ENCODE peak calls at places on chromosome 17, in seven cellular contexts. N is SK-N-SH, Y is GM12878, K is K562, P is H1, Z is A549, T is HepG2. B is an unnamed sample.

GRCh38 chr17:57803026-57803425 is 46.8 kb downstream of the MRPS23 start:
- DNase-seq in Y (no peak), N (no peak), T (no peak), K (no peak), Z (no peak), P (no peak), B (no peak)

GRCh38 chr17:81967533-81968395 is 6.8 kb upstream of the NOTUM start:
- DNase-seq in K (peak; percentile 92), P (peak; percentile 43), Z (peak; percentile 67), Y (peak; percentile 40), N (peak; percentile 97), T (peak; percentile 98), B (peak; percentile 32)

GRCh38 chr17:12979255-12979654 is 38.6 kb downstream of the ELAC2 start:
- DNase-seq in P (no peak), K (no peak), T (no peak), Z (no peak), Y (no peak), N (no peak), B (no peak)

GRCh38 chr17:1485311-1485747 is 7.2 kb downstream of the MYO1C start:
- DNase-seq in N (peak; percentile 80), Y (no peak), Z (peak; percentile 65), P (no peak), T (peak; percentile 12), K (peak; percentile 34), B (no peak)

GRCh38 chr17:32142857-32143524 is 689 bp downstream of the RHOT1 start:
- DNase-seq in P (no peak), N (peak; percentile 63), Y (no peak), Z (peak; percentile 46), T (peak; percentile 49), K (peak; percentile 94), B (peak; percentile 76)

GRCh38 chr17:81434079-81434478 is 38.8 kb downstream of the BAHCC1 start:
- DNase-seq in N (no peak), P (no peak), Z (peak; percentile 63), K (no peak), T (no peak), Y (no peak), B (no peak)

GRCh38 chr17:35086164-35086563 is 22.7 kb upstream of the RFFL start:
- DNase-seq in K (no peak), Z (no peak), T (no peak), N (no peak), Y (no peak), P (no peak), B (no peak)

GRCh38 chr17:80751460-80752368 is 207.1 kb downstream of the RPTOR start:
- DNase-seq in K (no peak), P (no peak), T (peak; percentile 72), Z (no peak), N (no peak), Y (no peak), B (peak; percentile 58)

GRCh38 chr17:50103941-50104340 is 8.8 kb downstream of the PDK2 start:
- DNase-seq in K (no peak), N (no peak), T (no peak), Y (no peak), Z (no peak), P (no peak), B (no peak)

GRCh38 chr17:71458322-71458721 is 662.5 kb upstream of the SOX9 start:
- DNase-seq in N (no peak), Y (no peak), T (no peak), P (no peak), K (no peak), Z (no peak), B (no peak)

GRCh38 chr17:74782571-74782970 is 6.4 kb upstream of the NAT9 start:
- DNase-seq in P (no peak), K (no peak), N (no peak), Y (no peak), Z (no peak), T (no peak), B (no peak)

GRCh38 chr17:74778960-74779359 is 2.8 kb upstream of the NAT9 start:
- DNase-seq in K (no peak), Y (no peak), P (no peak), T (no peak), Z (no peak), N (no peak), B (peak; percentile 72)

GRCh38 chr17:74777884-74778490 is 1.8 kb upstream of the NAT9 start:
- DNase-seq in Y (no peak), N (no peak), T (no peak), P (no peak), K (no peak), Z (no peak), B (no peak)

GRCh38 chr17:74780443-74781238 is 4.5 kb upstream of the NAT9 start:
- DNase-seq in P (no peak), T (peak; percentile 88), N (peak; percentile 81), Y (no peak), Z (peak; percentile 76), K (peak; percentile 67), B (no peak)

GRCh38 chr17:74779948-74780400 is 3.8 kb upstream of the NAT9 start:
- DNase-seq in Z (no peak), T (no peak), P (no peak), Y (peak; percentile 63), N (no peak), K (no peak), B (no peak)
- TF ChIP-seq RFX5 in Z (no peak), T (no peak), P (no peak), Y (no peak), N (no peak), K (no peak), B (no peak)

DNA sequence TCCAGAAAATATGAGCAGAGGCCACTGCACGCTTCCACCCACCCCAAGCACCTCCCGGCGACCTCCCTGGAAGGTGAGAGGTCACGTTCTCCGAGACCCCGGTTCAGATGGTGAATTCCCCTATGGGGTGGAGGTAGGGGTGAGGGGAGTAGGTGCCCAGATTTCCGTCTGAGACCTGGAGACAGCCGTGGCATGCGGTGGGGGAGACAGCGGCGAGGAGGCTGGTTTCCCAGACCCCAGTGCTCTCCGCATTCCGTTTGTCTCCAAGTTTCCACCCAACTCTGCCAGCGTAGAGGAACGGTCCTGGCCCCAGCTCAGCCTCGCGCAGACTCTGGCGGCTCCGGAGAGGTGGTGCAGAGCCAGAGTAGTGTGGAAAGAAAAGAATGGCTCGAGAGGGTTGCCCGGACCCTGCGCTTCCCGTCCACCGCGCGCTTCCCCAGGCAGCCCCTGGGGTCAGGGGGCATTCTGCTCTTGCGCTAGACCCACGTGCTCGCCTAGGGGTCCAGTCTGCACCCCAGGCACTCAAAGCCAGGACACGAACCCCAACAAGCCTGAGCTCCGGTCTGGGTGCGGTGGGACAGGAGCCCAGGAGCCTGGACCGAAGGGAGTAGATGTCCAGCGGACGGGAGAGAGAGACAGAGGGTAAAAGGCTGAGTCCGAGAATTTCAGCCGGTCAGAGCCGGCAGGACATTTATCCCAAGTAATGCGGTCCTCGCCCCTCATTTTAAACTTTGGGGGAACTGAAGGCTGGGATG is 3.9 kb downstream of the PMP22 start:
- DNase-seq in Z (peak; percentile 68), K (no peak), N (peak; percentile 81), T (peak; percentile 27), Y (no peak), P (no peak), B (peak; percentile 60)
- TF ChIP-seq RFX5 in Z (no peak), K (no peak), N (no peak), T (no peak), Y (no peak), P (no peak), B (no peak)

GRCh38 chr17:17794382-17794781 is 42.4 kb downstream of the SREBF1 start:
- DNase-seq in Y (no peak), N (no peak), T (no peak), Z (no peak), K (no peak), P (no peak), B (no peak)
- TF ChIP-seq RFX5 in Y (no peak), N (no peak), T (no peak), Z (no peak), K (no peak), P (no peak), B (no peak)

GRCh38 chr17:27087935-27088766 is 205.8 kb upstream of the WSB1 start:
- DNase-seq in P (no peak), T (no peak), K (no peak), Z (no peak), N (no peak), Y (no peak), B (no peak)

GRCh38 chr17:27086526-27086925 is 207.4 kb upstream of the WSB1 start:
- DNase-seq in N (no peak), T (no peak), Z (no peak), P (no peak), Y (no peak), K (no peak), B (no peak)

GRCh38 chr17:27091043-27091497 is 202.8 kb upstream of the WSB1 start:
- DNase-seq in T (no peak), Y (no peak), Z (no peak), K (no peak), P (no peak), N (no peak), B (no peak)

GRCh38 chr17:27088767-27089078 is 205.2 kb upstream of the WSB1 start:
- DNase-seq in T (no peak), N (no peak), K (no peak), P (no peak), Y (no peak), Z (no peak), B (no peak)

GRCh38 chr17:27089929-27090247 is 204.0 kb upstream of the WSB1 start:
- DNase-seq in P (no peak), T (no peak), Y (no peak), N (no peak), K (no peak), Z (no peak), B (no peak)
- TF ChIP-seq RFX5 in P (no peak), T (no peak), Y (no peak), N (no peak), K (no peak), Z (no peak), B (no peak)

B was measured in IMR-90.